ENCODE peak calls at places on chromosomes 13 and 19, in nine cellular contexts. W, U, M, Y, P, D, F, R and Q are unnamed samples.
A peak's percentile ranks its signal among the peaks of the same experiment; 100 is the strongest.

GRCh38 chr13:58043971-58044370 is 412.4 kb downstream of the PCDH17 start:
- DNase-seq in W (no peak), U (no peak), M (no peak), Y (no peak), P (no peak), D (no peak), F (no peak), R (no peak), Q (no peak)

GRCh38 chr19:4972509-4973230 is 3.8 kb downstream of the KDM4B start:
- DNase-seq in W (peak; percentile 53), U (no peak), M (no peak), Y (no peak), P (peak; percentile 91), D (no peak), F (peak; percentile 27), R (no peak), Q (peak; percentile 35)

GRCh38 chr13:91185294-91185863 is 162.1 kb upstream of the MIR17HG start:
- DNase-seq in W (peak; percentile 0), U (no peak), M (no peak), Y (no peak), P (peak; percentile 54), D (no peak), F (peak; percentile 47), R (no peak), Q (no peak)

GRCh38 chr13:30745917-30746686 is 10.8 kb downstream of the ALOX5AP start:
- DNase-seq in W (no peak), U (no peak), M (peak; percentile 54), Y (no peak), P (no peak), D (no peak), F (peak; percentile 51), R (no peak), Q (no peak)

GRCh38 chr19:31955061-31955460 is 390.3 kb upstream of the ZNF507 start:
- DNase-seq in W (no peak), U (no peak), M (no peak), Y (no peak), P (no peak), D (no peak), F (no peak), R (no peak), Q (no peak)

GRCh38 chr13:88107486-88108044 is 436.4 kb downstream of the SLITRK5 start:
- DNase-seq in W (no peak), U (no peak), M (no peak), Y (no peak), P (no peak), D (no peak), F (no peak), R (no peak), Q (no peak)

GRCh38 chr19:54035215-54036178 is 28.2 kb downstream of the VSTM1 start:
- DNase-seq in W (peak; percentile 90), U (peak; percentile 57), M (no peak), Y (peak; percentile 60), P (peak; percentile 91), D (no peak), F (peak; percentile 91), R (no peak), Q (peak; percentile 70)

GRCh38 chr13:67395577-67395976 is 165.4 kb upstream of the PCDH9 start:
- DNase-seq in W (no peak), U (no peak), M (no peak), Y (no peak), P (no peak), D (no peak), F (no peak), R (no peak), Q (no peak)

GRCh38 chr13:33723772-33724435 is 94.0 kb upstream of the RFC3 start:
- DNase-seq in W (peak; percentile 94), U (peak; percentile 45), M (peak; percentile 81), Y (peak; percentile 70), P (peak; percentile 84), D (peak; percentile 50), F (peak; percentile 94), R (peak; percentile 87), Q (peak; percentile 67)

GRCh38 chr19:51903192-51903591 is 1.6 kb downstream of the ZNF649 start:
- DNase-seq in W (no peak), U (no peak), M (no peak), Y (no peak), P (no peak), D (no peak), F (no peak), R (no peak), Q (peak; percentile 18)
- H3K4me3 ChIP-seq in W (peak overlapping the region; percentile 93), U (no peak overlapping the region), M (no peak overlapping the region), Y (peak overlapping the region; percentile 31), P (peak overlapping the region; percentile 77), D (peak overlapping the region; percentile 79), F (peak overlapping the region; percentile 86), R (peak overlapping the region; percentile 26), Q (peak overlapping the region; percentile 0)

DNA sequence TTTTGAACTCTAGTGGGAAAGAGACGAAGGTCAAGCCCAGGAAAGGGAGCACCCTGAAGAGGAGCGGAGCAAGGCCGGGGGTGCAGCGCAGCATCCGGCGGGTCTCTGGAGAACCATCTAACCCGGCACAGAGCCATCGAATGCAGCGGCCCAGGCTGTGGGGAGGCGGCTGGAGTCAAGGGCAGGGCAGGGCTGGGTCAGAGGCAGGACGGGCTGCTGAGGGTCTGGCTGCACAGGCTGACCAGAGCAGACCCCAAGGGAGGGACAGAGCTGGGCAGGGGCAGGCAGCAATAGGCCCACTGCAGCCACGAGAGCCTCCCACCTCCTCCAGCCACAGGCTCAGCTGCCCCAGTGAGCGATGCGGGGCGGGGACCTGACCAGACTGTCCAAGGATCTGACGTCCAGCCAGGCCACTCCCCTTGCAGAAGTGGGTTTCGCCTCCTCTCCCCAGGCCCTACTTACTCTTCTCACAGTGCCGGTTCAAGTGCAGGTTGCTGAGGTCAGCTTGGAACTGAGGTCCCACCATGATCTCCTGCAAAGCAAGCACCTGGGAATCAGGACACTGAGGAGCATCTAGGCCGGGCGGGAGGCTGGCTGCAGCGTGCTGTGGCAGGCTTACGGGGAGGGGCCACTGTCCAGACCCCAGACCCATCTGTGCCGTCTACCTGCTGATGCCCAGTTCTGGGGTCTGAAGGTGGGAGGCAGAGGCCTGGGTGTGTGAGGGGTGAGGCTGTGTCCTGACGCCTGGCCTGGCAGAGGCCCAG is 19.2 kb downstream of the MIER2 start:
- DNase-seq in W (no peak), U (no peak), M (no peak), Y (no peak), P (no peak), D (no peak), F (no peak), R (no peak), Q (peak; percentile 46)
- H3K36me3 ChIP-seq in W (peaks cover 82% of the 10 kb centered on the region), U (no peaks in the 10 kb centered on the region), M (no peaks in the 10 kb centered on the region), Y (peaks cover 78% of the 10 kb centered on the region), P (no peaks in the 10 kb centered on the region), D (peaks cover 54% of the 10 kb centered on the region), F (peaks cover 40% of the 10 kb centered on the region), R (peaks cover 57% of the 10 kb centered on the region), Q (peaks cover 53% of the 10 kb centered on the region)

GRCh38 chr19:2253106-2254051 is 2.8 kb downstream of the JSRP1 start:
- DNase-seq in W (no peak), U (no peak), M (no peak), Y (no peak), P (no peak), D (no peak), F (no peak), R (peak; percentile 54), Q (peak; percentile 96)
- H3K4me3 ChIP-seq in W (no peak overlapping the region), U (no peak overlapping the region), M (peak overlapping the region; percentile 32), Y (no peak overlapping the region), P (no peak overlapping the region), D (peak overlapping the region; percentile 34), F (peak overlapping the region; percentile 22), R (peak overlapping the region; percentile 19), Q (peak overlapping the region; percentile 47)

DNA sequence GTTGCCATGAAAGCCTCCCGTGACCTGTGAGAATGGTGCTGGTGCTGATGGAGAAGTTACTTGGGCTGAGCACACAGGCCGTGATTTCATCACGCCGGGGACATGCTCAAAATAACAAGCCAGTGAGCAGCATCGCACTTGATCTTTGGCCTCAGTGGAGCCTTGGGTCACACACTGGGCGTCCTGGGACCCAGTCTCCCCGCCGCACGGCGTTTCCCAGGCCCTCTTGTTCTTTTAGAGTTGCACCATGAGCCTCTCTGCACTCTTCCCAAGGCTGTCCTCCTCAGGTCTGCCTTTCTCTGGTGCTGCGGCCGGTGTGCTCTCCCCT is 9.5 kb upstream of the NDUFS7 start:
- DNase-seq in W (no peak), U (no peak), M (no peak), Y (no peak), P (no peak), D (no peak), F (no peak), R (no peak), Q (no peak)
- H3K36me3 ChIP-seq in W (peaks cover 43% of the 10 kb centered on the region), U (no peaks in the 10 kb centered on the region), M (no peaks in the 10 kb centered on the region), Y (peaks cover 50% of the 10 kb centered on the region), P (no peaks in the 10 kb centered on the region), D (peaks cover 66% of the 10 kb centered on the region), F (peaks cover 20% of the 10 kb centered on the region), R (peaks cover 8% of the 10 kb centered on the region), Q (peaks cover 14% of the 10 kb centered on the region)

GRCh38 chr13:48816696-48817095 is 159.0 kb upstream of the FNDC3A start:
- DNase-seq in W (no peak), U (no peak), M (no peak), Y (no peak), P (no peak), D (no peak), F (no peak), R (no peak), Q (no peak)
- H3K4me3 ChIP-seq in W (peak overlapping the region; percentile 15), U (no peak overlapping the region), M (no peak overlapping the region), Y (no peak overlapping the region), P (no peak overlapping the region), D (no peak overlapping the region), F (no peak overlapping the region), R (peak overlapping the region; percentile 76), Q (no peak overlapping the region)

GRCh38 chr19:48239582-48240141 is 16.1 kb downstream of the CARD8 start:
- DNase-seq in W (no peak), U (no peak), M (no peak), Y (no peak), P (peak; percentile 27), D (no peak), F (no peak), R (no peak), Q (no peak)
- H3K36me3 ChIP-seq in W (peaks cover 15% of the 10 kb centered on the region), U (no peaks in the 10 kb centered on the region), M (no peaks in the 10 kb centered on the region), Y (peaks cover 8% of the 10 kb centered on the region), P (no peaks in the 10 kb centered on the region), D (peaks cover 8% of the 10 kb centered on the region), F (no peaks in the 10 kb centered on the region), R (peaks cover 62% of the 10 kb centered on the region), Q (no peaks in the 10 kb centered on the region)

DNA sequence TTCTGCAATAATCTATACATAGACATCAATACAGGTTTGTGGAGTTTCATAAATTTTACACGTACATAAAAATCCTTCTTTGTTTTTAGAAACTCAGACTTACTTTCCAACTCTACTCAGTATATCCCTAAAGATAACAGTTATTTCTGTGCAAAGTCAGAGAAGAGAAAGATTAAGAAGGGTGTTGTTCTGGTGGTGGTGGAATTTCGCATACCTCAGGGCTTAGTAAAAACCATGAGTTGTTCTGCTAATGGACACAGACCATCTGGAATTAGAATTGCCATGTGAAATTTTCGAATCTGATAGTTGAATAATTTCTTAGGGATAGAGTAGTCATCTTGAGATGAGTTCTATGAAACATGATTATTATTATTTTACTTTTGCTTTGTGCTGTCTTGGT is 102.7 kb downstream of the ZAR1L start:
- DNase-seq in W (peak; percentile 66), U (no peak), M (no peak), Y (no peak), P (peak; percentile 5), D (no peak), F (peak; percentile 78), R (no peak), Q (no peak)
- H3K4me3 ChIP-seq in W (no peak overlapping the region), U (no peak overlapping the region), M (no peak overlapping the region), Y (no peak overlapping the region), P (no peak overlapping the region), D (no peak overlapping the region), F (no peak overlapping the region), R (no peak overlapping the region), Q (no peak overlapping the region)

GRCh38 chr13:77065456-77066147 is 38.6 kb upstream of the FBXL3 start:
- DNase-seq in W (no peak), U (no peak), M (no peak), Y (no peak), P (no peak), D (no peak), F (no peak), R (no peak), Q (no peak)
- H3K36me3 ChIP-seq in W (peaks cover 97% of the 10 kb centered on the region), U (peaks cover under 1% of the 10 kb centered on the region), M (no peaks in the 10 kb centered on the region), Y (peaks cover 9% of the 10 kb centered on the region), P (peaks cover 11% of the 10 kb centered on the region), D (peaks cover 41% of the 10 kb centered on the region), F (peaks cover 27% of the 10 kb centered on the region), R (peaks cover 90% of the 10 kb centered on the region), Q (peaks cover 4% of the 10 kb centered on the region)